ENCODE peak calls at places on chromosomes 1 and 21, in nine cellular contexts. N, E, K, J, D, X, F, A and Z are unnamed samples.

GRCh38 chr1:117321680-117322609 is 45.3 kb upstream of the MAN1A2 start:
- DNase-seq in J (no peak), K (no peak), N (no peak), E (peak), D (no peak), F (peak), X (no peak), A (no peak), Z (no peak)

GRCh38 chr1:166390406-166390805 is 223.6 kb upstream of the FAM78B start:
- DNase-seq in X (no peak), F (no peak), K (no peak), A (no peak), D (no peak), E (no peak), N (no peak), J (no peak), Z (peak)

GRCh38 chr21:38797470-38797869 is 8.3 kb upstream of the ETS2 start:
- DNase-seq in J (peak), D (no peak), N (no peak), E (no peak), F (no peak), X (no peak), A (no peak), K (no peak), Z (peak)

GRCh38 chr1:24415910-24416665 is 486 bp downstream of the NIPAL3 start:
- DNase-seq in J (no peak), A (no peak), F (peak), X (peak), D (no peak), E (no peak), K (no peak), N (no peak), Z (no peak)

GRCh38 chr21:25421327-25422028 is 185.8 kb downstream of the MRPL39 start:
- DNase-seq in X (peak), E (no peak), J (peak), N (peak), A (peak), F (peak), K (no peak), D (peak), Z (peak)

GRCh38 chr1:161019767-161020572 is 982 bp downstream of the F11R start:
- DNase-seq in A (no peak), E (no peak), K (no peak), X (no peak), J (peak), D (no peak), F (peak), N (no peak), Z (no peak)

GRCh38 chr1:26283871-26284596 is 4.1 kb downstream of the SH3BGRL3 start:
- DNase-seq in D (no peak), F (no peak), A (no peak), K (no peak), J (no peak), X (no peak), N (no peak), E (no peak), Z (no peak)

GRCh38 chr21:35390013-35390776 is 341.1 kb upstream of the RUNX1 start:
- DNase-seq in N (no peak), F (peak), E (no peak), X (peak), J (no peak), A (no peak), D (peak), K (no peak), Z (no peak)

GRCh38 chr21:20451051-20451450 is 547.2 kb upstream of the NCAM2 start:
- DNase-seq in A (no peak), F (no peak), E (no peak), K (no peak), N (no peak), D (peak), J (no peak), X (no peak), Z (no peak)

GRCh38 chr1:46533179-46533864 is 18.1 kb downstream of the KNCN start:
- DNase-seq in E (no peak), D (peak), J (peak), X (peak), F (peak), N (no peak), A (peak), K (no peak), Z (peak)

GRCh38 chr1:46174448-46175231 is at the start of gene TSPAN1:
- DNase-seq in D (peak), N (no peak), K (no peak), A (no peak), F (peak), X (no peak), J (peak), E (no peak), Z (no peak)

GRCh38 chr1:8179132-8179793 is 138.7 kb upstream of the SLC45A1 start:
- DNase-seq in F (no peak), D (no peak), J (no peak), A (no peak), N (no peak), X (no peak), K (no peak), E (no peak), Z (no peak)

GRCh38 chr1:151143986-151144385 is 2.4 kb downstream of the SEMA6C start:
- DNase-seq in F (no peak), J (peak), D (no peak), K (no peak), E (no peak), X (no peak), A (no peak), N (no peak), Z (no peak)

GRCh38 chr1:197106869-197107268 is 39.6 kb downstream of the ASPM start:
- DNase-seq in D (no peak), N (no peak), K (no peak), X (no peak), E (no peak), F (no peak), J (no peak), A (no peak), Z (no peak)

GRCh38 chr1:40155910-40156309 is 5.3 kb upstream of the RLF start:
- DNase-seq in F (no peak), N (no peak), D (no peak), A (no peak), K (no peak), E (no peak), X (no peak), J (no peak), Z (no peak)

GRCh38 chr1:95086949-95087533 is 14.3 kb upstream of the ALG14 start:
- DNase-seq in J (peak), X (peak), K (peak), F (peak), E (no peak), D (peak), A (no peak), N (no peak), Z (no peak)

GRCh38 chr1:24727490-24728214 is 17.6 kb upstream of the CLIC4 start:
- DNase-seq in D (peak), J (no peak), F (peak), E (peak), N (no peak), A (no peak), K (peak), X (peak), Z (no peak)

GRCh38 chr1:1610796-1611597 is 4.3 kb upstream of the MIB2 start:
- DNase-seq in X (no peak), D (peak), J (no peak), N (no peak), F (peak), E (no peak), K (peak), A (no peak), Z (no peak)

GRCh38 chr1:185741551-185741950 is 7.4 kb downstream of the HMCN1 start:
- DNase-seq in J (no peak), F (peak), D (peak), X (no peak), A (no peak), E (no peak), N (no peak), K (no peak), Z (no peak)

GRCh38 chr1:3099861-3100260 is 30.9 kb downstream of the PRDM16 start:
- DNase-seq in A (no peak), E (no peak), F (no peak), J (no peak), D (no peak), K (no peak), N (no peak), X (no peak), Z (no peak)

GRCh38 chr1:16208270-16208987 is 4.0 kb downstream of the ARHGEF19 start:
- DNase-seq in N (no peak), D (peak), X (peak), A (no peak), J (no peak), K (no peak), E (no peak), F (peak), Z (peak)

GRCh38 chr1:227941509-227942020 is 6.2 kb downstream of the WNT9A start:
- DNase-seq in X (no peak), F (no peak), E (no peak), D (no peak), K (peak), N (no peak), J (peak), A (peak), Z (no peak)
- TF ChIP-seq CTCF in X (no peak), F (no peak), E (no peak), D (no peak), K (no peak), N (no peak), J (no peak), A (no peak), Z (no peak)

GRCh38 chr1:44810101-44810761 is 1.9 kb downstream of the BTBD19 start:
- DNase-seq in K (peak), F (peak), N (no peak), J (peak), E (no peak), D (no peak), X (no peak), A (no peak), Z (no peak)

GRCh38 chr1:44812822-44813543 is 4.7 kb downstream of the BTBD19 start:
- DNase-seq in N (no peak), D (no peak), J (peak), E (no peak), F (no peak), K (peak), X (no peak), A (peak), Z (no peak)

GRCh38 chr1:44808938-44809917 is 905 bp downstream of the BTBD19 start:
- DNase-seq in D (peak), N (no peak), X (peak), E (no peak), A (no peak), J (peak), F (peak), K (peak), Z (no peak)

GRCh38 chr1:44811714-44812151 is 3.4 kb downstream of the BTBD19 start:
- DNase-seq in D (peak), F (peak), A (no peak), K (peak), X (peak), J (peak), E (no peak), N (no peak), Z (peak)

GRCh38 chr1:44811234-44811633 is 2.9 kb downstream of the BTBD19 start:
- DNase-seq in D (no peak), K (no peak), X (no peak), N (no peak), F (no peak), E (no peak), J (peak), A (no peak), Z (no peak)
- TF ChIP-seq CTCF in D (no peak), K (no peak), X (no peak), N (no peak), F (no peak), E (no peak), J (peak), A (no peak), Z (no peak)

GRCh38 chr1:111025109-111025508 is 61.4 kb upstream of the LRIF1 start:
- DNase-seq in X (no peak), A (no peak), E (no peak), K (no peak), F (no peak), J (no peak), N (no peak), D (no peak), Z (no peak)

GRCh38 chr1:111032295-111032897 is 68.7 kb upstream of the LRIF1 start:
- DNase-seq in J (peak), X (no peak), N (no peak), K (no peak), F (peak), D (peak), A (no peak), E (no peak), Z (peak)

DNA sequence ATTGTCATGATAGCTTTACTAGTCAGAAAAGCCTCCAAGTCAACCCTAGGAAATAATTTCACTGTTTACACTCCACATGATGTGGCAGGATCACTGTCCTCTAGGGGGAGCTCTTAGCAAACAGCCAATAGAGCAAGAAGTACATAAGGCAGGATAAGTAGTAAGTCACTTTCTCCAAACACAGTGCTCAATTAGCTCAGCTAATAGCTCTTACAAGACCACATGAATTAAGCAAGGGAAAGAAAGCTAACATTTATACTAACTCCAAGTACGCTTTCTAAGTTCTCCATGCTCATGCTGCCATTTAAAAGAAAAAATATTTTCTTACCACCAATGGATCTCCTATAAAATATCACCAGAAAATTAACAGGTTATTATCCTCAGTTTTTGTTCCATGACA is 66.9 kb upstream of the LRIF1 start:
- DNase-seq in F (peak), N (peak), J (peak), A (peak), D (peak), X (peak), E (no peak), K (no peak), Z (peak)
- TF ChIP-seq CTCF in F (peak), N (peak), J (peak), A (peak), D (peak), X (peak), E (peak), K (no peak), Z (peak)

DNA sequence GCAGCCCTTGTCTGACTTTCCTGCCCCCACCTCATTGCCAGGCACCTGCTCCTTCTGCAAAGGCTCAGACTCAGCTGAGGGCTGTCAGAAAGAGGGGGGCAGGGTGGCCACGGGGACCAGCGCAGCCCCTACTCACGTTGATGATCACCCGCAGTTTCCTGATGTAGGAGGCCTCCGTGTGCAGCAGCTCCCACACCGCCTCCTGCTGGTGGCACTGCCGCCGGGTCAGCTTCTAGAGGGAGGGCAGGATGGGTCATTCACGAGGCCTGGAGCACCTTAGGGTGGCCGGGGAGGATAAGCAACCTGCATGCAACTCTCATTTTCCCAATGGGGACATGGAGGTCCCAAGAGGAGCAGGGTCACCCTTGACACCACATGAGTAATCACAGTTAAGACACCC is 6.4 kb upstream of the TNFRSF25 start:
- DNase-seq in D (no peak), K (no peak), A (peak), N (no peak), E (no peak), X (no peak), J (no peak), F (no peak), Z (no peak)
- TF ChIP-seq CTCF in D (peak), K (no peak), A (peak), N (peak), E (no peak), X (peak), J (peak), F (peak), Z (no peak)

DNA sequence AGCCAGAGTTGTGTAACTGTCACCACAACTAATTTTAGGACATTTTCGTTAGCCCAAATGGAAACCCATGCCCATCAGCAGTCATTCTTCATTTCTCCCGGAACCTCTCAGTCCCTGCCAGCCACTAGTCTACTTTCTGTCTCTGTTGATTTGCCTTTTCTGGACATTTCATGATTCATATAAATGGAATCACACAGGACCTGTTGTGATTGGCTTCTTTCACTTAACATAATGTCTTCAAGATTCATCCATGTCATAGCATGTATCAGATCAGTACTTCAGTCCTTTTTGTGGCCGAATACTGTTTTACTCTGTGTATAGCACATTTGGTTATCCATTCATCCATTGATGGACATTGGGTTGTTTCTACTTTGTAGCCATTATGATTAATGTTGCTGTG is 7.1 kb downstream of the SLC66A1 start:
- DNase-seq in J (no peak), E (no peak), N (no peak), A (no peak), K (no peak), X (no peak), F (no peak), D (no peak), Z (no peak)
- TF ChIP-seq CTCF in J (no peak), E (no peak), N (no peak), A (no peak), K (no peak), X (no peak), F (no peak), D (no peak), Z (no peak)